ENCODE peak calls at places on chromosomes 1 and 21, in six cellular contexts. Z is progenitor cell of endocrine pancreas, P is neural progenitor cell, M is HFFc6, J is cardiac muscle cell, U is fibroblast of the aortic adventitia. A is an unnamed sample.

GRCh38 chr1:183227963-183228649 is 42.0 kb downstream of the LAMC2 start:
- DNase-seq in U (peak; percentile 60), P (peak; percentile 74), J (peak; percentile 65), M (peak; percentile 30), Z (peak; percentile 28), A (peak; percentile 70)

GRCh38 chr21:17348849-17349248 is 164.0 kb upstream of the CXADR start:
- DNase-seq in U (no peak), J (no peak), Z (no peak), M (no peak), P (no peak), A (no peak)

GRCh38 chr1:228860911-228861829 is 125.9 kb downstream of the RHOU start:
- DNase-seq in J (no peak), U (peak; percentile 78), P (no peak), Z (no peak), M (peak; percentile 77), A (no peak)

GRCh38 chr1:44239337-44239960 is 26.2 kb downstream of the DMAP1 start:
- DNase-seq in M (peak; percentile 52), J (peak; percentile 71), U (peak; percentile 20), Z (no peak), P (peak; percentile 74), A (no peak)

GRCh38 chr1:205969229-205969628 is 26.0 kb upstream of the SLC26A9 start:
- DNase-seq in U (no peak), Z (no peak), M (no peak), J (no peak), P (no peak), A (no peak)

GRCh38 chr1:80882552-80882951 is 918.2 kb upstream of the ADGRL2 start:
- DNase-seq in M (no peak), Z (no peak), U (peak; percentile 46), P (no peak), J (no peak), A (no peak)

GRCh38 chr1:29310616-29311180 is 74.4 kb downstream of the PTPRU start:
- DNase-seq in J (no peak), Z (no peak), M (no peak), P (no peak), U (no peak), A (no peak)

GRCh38 chr1:2208309-2209239 is 14.0 kb upstream of the FAAP20 start:
- DNase-seq in J (no peak), M (peak; percentile 91), U (peak; percentile 95), P (no peak), Z (no peak), A (no peak)

GRCh38 chr1:31681421-31681820 is 22.4 kb downstream of the COL16A1 start:
- DNase-seq in Z (no peak), P (peak; percentile 37), J (peak; percentile 59), M (no peak), U (no peak), A (no peak)

GRCh38 chr1:59565611-59566410 is 248.9 kb upstream of the HOOK1 start:
- DNase-seq in J (no peak), U (no peak), Z (no peak), P (no peak), M (peak; percentile 70), A (no peak)

GRCh38 chr1:22117851-22118250 is 25.0 kb downstream of the WNT4 start:
- DNase-seq in M (no peak), P (no peak), Z (no peak), U (peak; percentile 80), J (no peak), A (no peak)

GRCh38 chr1:24089743-24090555 is 22.0 kb downstream of the MYOM3 start:
- DNase-seq in U (no peak), P (no peak), Z (no peak), J (no peak), M (no peak), A (no peak)

GRCh38 chr1:112957133-112957812 is 1.3 kb upstream of the SLC16A1 start:
- DNase-seq in M (peak; percentile 94), J (peak; percentile 62), Z (no peak), U (peak; percentile 92), P (peak; percentile 12), A (peak; percentile 83)

GRCh38 chr1:240394353-240394752 is 217.6 kb downstream of the GREM2 start:
- DNase-seq in J (no peak), U (no peak), Z (no peak), M (no peak), P (no peak), A (no peak)

GRCh38 chr1:83781667-83782066 is 217.3 kb downstream of the TTLL7 start:
- DNase-seq in Z (no peak), U (no peak), J (no peak), M (no peak), P (no peak), A (no peak)

GRCh38 chr1:92481598-92482403 is 4.9 kb downstream of the GFI1 start:
- DNase-seq in U (peak; percentile 24), M (no peak), J (peak; percentile 33), P (peak; percentile 59), Z (no peak), A (peak; percentile 41)

GRCh38 chr1:188670837-188671236 is 1806.8 kb downstream of the BRINP3 start:
- DNase-seq in J (no peak), Z (no peak), P (no peak), U (no peak), M (no peak), A (no peak)

GRCh38 chr1:173140733-173141132 is 66.4 kb downstream of the TNFSF4 start:
- DNase-seq in Z (no peak), P (no peak), U (no peak), M (no peak), J (no peak), A (no peak)

GRCh38 chr21:38268859-38269566 is 12.2 kb downstream of the KCNJ15 start:
- DNase-seq in U (no peak), J (no peak), M (no peak), Z (no peak), P (no peak), A (peak; percentile 27)

GRCh38 chr21:38272215-38272614 is 15.4 kb downstream of the KCNJ15 start:
- DNase-seq in J (no peak), M (no peak), Z (no peak), P (no peak), U (no peak), A (no peak)

GRCh38 chr21:38277501-38278111 is 20.8 kb downstream of the KCNJ15 start:
- DNase-seq in U (peak; percentile 99), Z (no peak), P (no peak), J (no peak), M (peak; percentile 99), A (no peak)

GRCh38 chr21:38269567-38269917 is 12.8 kb downstream of the KCNJ15 start:
- DNase-seq in J (no peak), P (peak; percentile 37), Z (no peak), U (no peak), M (no peak), A (peak; percentile 63)

GRCh38 chr21:38273745-38274544 is 17.2 kb downstream of the KCNJ15 start:
- DNase-seq in Z (no peak), M (no peak), U (no peak), J (no peak), P (no peak), A (no peak)
- TF ChIP-seq CTCF in Z (no peak), M (no peak), U (no peak), J (no peak), P (no peak), A (no peak)

GRCh38 chr1:20399606-20400180 is 86.3 kb downstream of the CAMK2N1 start:
- DNase-seq in Z (no peak), U (no peak), P (no peak), M (no peak), J (no peak), A (no peak)
- TF ChIP-seq CTCF in Z (no peak), U (no peak), P (no peak), M (no peak), J (no peak), A (no peak)

DNA sequence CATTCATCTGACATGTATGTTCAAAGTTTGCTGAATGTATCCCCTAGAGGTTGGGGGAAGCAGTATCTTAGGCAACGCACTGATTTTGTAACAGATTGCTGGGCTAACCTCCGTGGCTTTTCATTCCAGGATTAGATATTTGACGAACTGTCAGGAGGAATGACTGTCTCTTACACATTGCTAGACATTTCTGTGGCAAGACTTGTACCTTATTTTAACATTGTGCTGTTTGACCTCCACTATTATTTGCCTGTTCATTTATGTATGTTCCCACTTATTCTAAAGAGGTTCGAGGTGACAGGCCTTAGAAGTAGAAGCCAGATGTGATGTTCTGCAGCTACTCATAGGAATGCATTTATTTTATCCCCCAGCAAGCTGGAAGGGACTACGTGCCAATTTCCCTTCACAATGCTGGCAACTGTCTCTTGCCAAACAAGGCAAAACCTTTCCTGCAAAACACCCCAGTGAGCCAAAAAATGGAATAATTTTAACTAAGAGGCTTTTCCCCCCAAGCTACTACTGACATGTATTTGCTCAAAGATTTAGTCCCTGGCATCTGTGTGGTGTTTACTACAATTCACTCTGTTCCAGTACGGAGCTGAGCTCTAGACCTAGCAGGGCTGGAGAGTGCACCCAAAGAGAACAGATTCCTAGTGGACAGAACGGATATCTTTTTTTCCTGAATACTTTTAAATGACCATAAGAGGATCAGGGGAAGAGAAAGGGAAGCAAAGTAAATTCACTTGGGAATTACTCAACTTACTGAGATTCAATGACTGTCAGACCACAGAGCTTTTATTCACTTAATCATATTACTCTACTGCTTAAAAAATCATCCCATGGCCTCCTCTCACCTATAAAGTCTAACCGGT is 646.2 kb downstream of the SMYD3 start:
- DNase-seq in M (no peak), J (no peak), U (peak; percentile 99), P (no peak), Z (no peak), A (no peak)
- TF ChIP-seq CTCF in M (no peak), J (no peak), U (peak; percentile 36), P (no peak), Z (no peak), A (no peak)

GRCh38 chr1:117682372-117682771 is 76.5 kb downstream of the TENT5C start:
- DNase-seq in Z (no peak), M (no peak), P (no peak), J (no peak), U (peak; percentile 20), A (no peak)

GRCh38 chr1:117686907-117687306 is 81.1 kb downstream of the TENT5C start:
- DNase-seq in U (peak; percentile 56), J (no peak), M (peak; percentile 20), Z (no peak), P (no peak), A (no peak)

GRCh38 chr1:117690230-117690629 is 84.4 kb downstream of the TENT5C start:
- DNase-seq in U (no peak), Z (no peak), J (no peak), P (no peak), M (no peak), A (no peak)

GRCh38 chr1:117683571-117684285 is 77.9 kb downstream of the TENT5C start:
- DNase-seq in M (peak; percentile 70), U (no peak), P (no peak), Z (no peak), J (no peak), A (no peak)

DNA sequence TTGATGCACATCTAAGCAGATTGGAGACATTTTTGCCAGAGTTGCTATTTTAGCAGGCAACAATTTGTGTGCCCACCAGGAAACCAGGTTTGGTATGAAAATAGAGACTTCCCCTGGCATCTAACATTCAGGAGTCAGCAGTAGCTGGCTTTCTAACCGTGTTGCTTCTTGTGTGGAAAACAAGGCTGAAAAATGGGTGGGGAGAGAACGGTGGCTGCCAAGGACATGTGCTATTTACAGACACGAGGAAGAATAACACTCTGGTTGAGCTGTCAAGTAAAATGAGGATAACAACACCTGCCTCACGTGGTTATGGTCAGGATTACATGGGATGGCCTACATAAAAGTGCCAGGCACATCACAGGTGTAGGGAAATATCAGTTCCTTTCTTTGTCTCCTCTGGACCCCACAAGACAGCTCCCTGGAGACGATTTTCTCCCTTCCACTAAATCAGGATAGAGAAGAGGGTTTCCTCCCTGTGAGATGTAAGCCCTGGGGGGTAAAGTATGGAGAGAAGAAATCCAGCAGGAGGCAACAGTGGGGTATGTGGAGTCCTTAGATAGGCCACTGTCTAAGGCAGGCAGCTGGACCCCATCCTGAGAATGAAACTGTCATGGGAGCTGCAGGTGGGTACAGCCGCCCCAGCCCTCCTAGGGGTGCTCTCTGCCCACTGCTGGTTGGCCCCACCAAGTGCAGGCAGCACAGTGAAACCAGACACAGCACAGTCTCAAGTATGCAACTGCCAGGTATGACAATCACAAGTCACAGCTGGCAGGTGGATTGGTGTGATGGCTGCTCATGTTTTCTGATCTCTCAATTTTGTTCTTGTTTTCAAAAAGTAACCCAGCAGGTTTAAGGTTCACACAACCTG is 80.3 kb downstream of the TENT5C start:
- DNase-seq in M (no peak), Z (no peak), P (no peak), U (no peak), J (no peak), A (no peak)
- TF ChIP-seq CTCF in M (peak; percentile 21), Z (peak; percentile 11), P (no peak), U (no peak), J (peak; percentile 3), A (no peak)